ENCODE peak calls at places on chromosomes 5 and 9, in nine cellular contexts. P is right atrium auricular region; S is RPMI8226; X is dermis blood vessel endothelial cell; B is GM23248; Q is neural crest cell; J is brain microvascular endothelial cell; I is CD4-positive, CD25-positive, alpha-beta regulatory T cell; V is stimulated activated CD4-positive, alpha-beta T cell treated with anti-CD3 and anti-CD28 coated beads, Interleukin-1b, Interleukin-23, amount 100 ng/mL, for 1 hour. L is an unnamed sample.

GRCh38 chr5:23412515-23412914 is 94.9 kb upstream of the PRDM9 start:
- DNase-seq in V (no peak), I (no peak), X (no peak), J (no peak), S (no peak), B (no peak), P (no peak), Q (no peak), L (no peak)

GRCh38 chr9:137317021-137317978 is 15.2 kb upstream of the NRARP start:
- DNase-seq in V (no peak), S (no peak), I (no peak), J (no peak), B (no peak), Q (no peak), P (no peak), X (no peak), L (no peak)

GRCh38 chr9:134967547-134967930 is 49.8 kb upstream of the FCN1 start:
- DNase-seq in S (peak; percentile 37), P (no peak), I (no peak), B (no peak), V (no peak), J (no peak), X (no peak), Q (no peak), L (no peak)

GRCh38 chr9:128724744-128725211 is 851 bp upstream of the ZDHHC12 start:
- DNase-seq in I (peak; percentile 36), Q (no peak), B (peak; percentile 64), S (peak; percentile 74), P (peak; percentile 77), X (peak; percentile 83), J (peak; percentile 68), V (no peak), L (peak; percentile 94)

GRCh38 chr5:148561712-148562365 is 92.5 kb downstream of the HTR4 start:
- DNase-seq in S (no peak), P (no peak), Q (no peak), I (no peak), V (no peak), B (no peak), X (no peak), J (no peak), L (no peak)

GRCh38 chr5:133214153-133214820 is 162.5 kb downstream of the HSPA4 start:
- DNase-seq in J (no peak), V (no peak), P (no peak), Q (no peak), B (no peak), I (no peak), S (no peak), X (peak; percentile 64), L (no peak)

GRCh38 chr9:6051511-6051950 is 36.1 kb upstream of the RANBP6 start:
- DNase-seq in B (no peak), V (no peak), Q (no peak), I (no peak), S (peak; percentile 9), X (no peak), J (no peak), P (no peak), L (no peak)

GRCh38 chr5:76616206-76616605 is 7.0 kb downstream of the F2RL2 start:
- DNase-seq in P (no peak), I (no peak), Q (no peak), J (no peak), X (no peak), S (no peak), B (no peak), V (no peak), L (no peak)

GRCh38 chr5:1726469-1726865 is 73.2 kb downstream of the MRPL36 start:
- DNase-seq in V (no peak), P (peak; percentile 36), J (no peak), S (no peak), B (no peak), I (no peak), X (no peak), Q (no peak), L (no peak)

GRCh38 chr9:108412755-108413154 is 443.0 kb downstream of the ACTL7B start:
- DNase-seq in Q (no peak), B (peak; percentile 18), S (no peak), V (no peak), J (no peak), X (peak; percentile 11), P (no peak), I (no peak), L (no peak)

GRCh38 chr5:111360173-111360572 is 136.0 kb downstream of the CAMK4 start:
- DNase-seq in B (no peak), S (no peak), V (no peak), X (no peak), J (no peak), I (no peak), Q (no peak), P (no peak), L (no peak)

GRCh38 chr9:122819326-122819725 is 9.1 kb downstream of the PDCL start:
- DNase-seq in X (peak; percentile 89), V (no peak), B (peak; percentile 34), Q (no peak), P (peak; percentile 54), J (peak; percentile 61), I (no peak), S (no peak), L (no peak)

GRCh38 chr9:36488322-36488838 is 84.3 kb upstream of the MELK start:
- DNase-seq in I (peak; percentile 2), P (no peak), B (no peak), X (no peak), S (no peak), J (no peak), Q (no peak), V (peak; percentile 16), L (no peak)

GRCh38 chr5:89313044-89313443 is 430.1 kb upstream of the MEF2C start:
- DNase-seq in S (peak; percentile 18), I (no peak), J (peak; percentile 90), P (no peak), X (no peak), B (peak; percentile 88), Q (no peak), V (no peak), L (no peak)

GRCh38 chr5:167944121-167944858 is 347.2 kb upstream of the WWC1 start:
- DNase-seq in Q (no peak), P (no peak), B (no peak), I (no peak), J (no peak), V (no peak), S (no peak), X (no peak), L (no peak)

GRCh38 chr9:92771309-92771708 is 6.7 kb upstream of the BICD2 start:
- DNase-seq in J (no peak), P (no peak), B (no peak), Q (no peak), S (no peak), V (no peak), I (no peak), X (no peak), L (no peak)

GRCh38 chr9:35757527-35758275 is 3.6 kb upstream of the MSMP start:
- DNase-seq in S (peak; percentile 58), J (no peak), P (no peak), Q (no peak), B (no peak), I (no peak), X (peak; percentile 74), V (no peak), L (no peak)

GRCh38 chr5:145834917-145835838 is at the start of gene PRELID2:
- DNase-seq in P (peak; percentile 86), Q (peak; percentile 86), S (peak; percentile 92), J (peak; percentile 84), B (peak; percentile 95), I (peak; percentile 49), X (peak; percentile 88), V (peak; percentile 15), L (no peak)

GRCh38 chr9:137294684-137295312 is 7.3 kb downstream of the NRARP start:
- DNase-seq in X (peak; percentile 80), V (no peak), B (peak; percentile 49), J (no peak), I (no peak), Q (no peak), P (no peak), S (peak; percentile 51), L (no peak)

GRCh38 chr9:114282104-114282485 is 40.8 kb upstream of the ORM1 start:
- DNase-seq in B (no peak), P (no peak), J (no peak), V (no peak), X (no peak), I (no peak), Q (no peak), S (no peak), L (no peak)

GRCh38 chr5:10595305-10595677 is 31.4 kb downstream of the ANKRD33B start:
- DNase-seq in B (peak; percentile 83), V (no peak), S (no peak), P (peak; percentile 57), I (no peak), X (no peak), J (no peak), Q (no peak), L (peak; percentile 24)

GRCh38 chr5:125612356-125613149 is 810.7 kb upstream of the GRAMD2B start:
- DNase-seq in B (no peak), V (no peak), J (no peak), Q (no peak), P (no peak), S (no peak), I (no peak), X (peak; percentile 38), L (no peak)

GRCh38 chr5:40333459-40334241 is 346.1 kb upstream of the PTGER4 start:
- DNase-seq in Q (no peak), V (no peak), B (peak; percentile 62), P (no peak), J (peak; percentile 59), X (peak; percentile 89), I (no peak), S (no peak), L (no peak)

GRCh38 chr5:173974688-173975239 is 14.2 kb upstream of the C5orf47 start:
- DNase-seq in Q (no peak), S (no peak), V (no peak), J (no peak), X (no peak), P (no peak), B (no peak), I (no peak), L (no peak)

GRCh38 chr5:14218897-14219573 is 75.9 kb downstream of the TRIO start:
- DNase-seq in S (peak; percentile 59), X (no peak), J (no peak), I (no peak), B (peak; percentile 44), Q (no peak), P (no peak), V (no peak), L (no peak)

GRCh38 chr9:133691659-133692363 is 46.3 kb downstream of the SARDH start:
- DNase-seq in I (no peak), J (peak; percentile 58), S (no peak), P (no peak), Q (no peak), X (no peak), V (no peak), B (peak; percentile 24), L (no peak)

GRCh38 chr9:12933957-12934356 is 159.1 kb downstream of the LURAP1L start:
- DNase-seq in P (no peak), Q (no peak), J (no peak), B (peak; percentile 71), X (no peak), I (no peak), S (no peak), V (no peak), L (no peak)